ENCODE peak calls at places on chromosomes 12 and 14, in four cellular contexts. R is omental fat pad; L is mesothelial cell of epicardium; U is CD4-positive, alpha-beta T cell. B is an unnamed sample.

GRCh38 chr12:89319111-89319510 is 33.2 kb downstream of the DUSP6 start:
- DNase-seq in R (no peak), L (no peak), U (no peak), B (no peak)

GRCh38 chr12:53938276-53939140 is at the start of gene HOXC13:
- DNase-seq in R (no peak), L (peak), U (no peak), B (no peak)

GRCh38 chr12:4962539-4963486 is 53.1 kb downstream of the KCNA1 start:
- DNase-seq in R (no peak), L (no peak), U (no peak), B (no peak)

GRCh38 chr12:2395352-2395977 is 342.7 kb downstream of the CACNA1C start:
- DNase-seq in R (no peak), L (peak), U (no peak), B (peak)

GRCh38 chr12:84542289-84542688 is 370.3 kb downstream of the SLC6A15 start:
- DNase-seq in R (no peak), L (no peak), U (no peak), B (no peak)

GRCh38 chr14:60753264-60754126 is 18.9 kb downstream of the MNAT1 start:
- DNase-seq in R (no peak), L (no peak), U (peak), B (no peak)

GRCh38 chr12:106978035-106978800 is 8.7 kb downstream of the MTERF2 start:
- DNase-seq in R (no peak), L (no peak), U (no peak), B (peak)

GRCh38 chr12:114360485-114360884 is 45.5 kb downstream of the TBX5 start:
- DNase-seq in R (no peak), L (no peak), U (no peak), B (no peak)

GRCh38 chr12:48717252-48717695 is 767 bp upstream of the CCNT1 start:
- DNase-seq in R (no peak), L (no peak), U (no peak), B (no peak)

GRCh38 chr14:103516426-103517171 is 6.0 kb downstream of the CKB start:
- DNase-seq in R (no peak), L (no peak), U (no peak), B (no peak)

GRCh38 chr14:41285193-41285748 is 321.4 kb upstream of the LRFN5 start:
- DNase-seq in R (peak), L (peak), U (no peak), B (no peak)

GRCh38 chr14:101123639-101124525 is 220.4 kb upstream of the RTL1 start:
- DNase-seq in R (peak), L (peak), U (no peak), B (no peak)

GRCh38 chr12:57247041-57247440 is 3.9 kb downstream of the STAC3 start:
- DNase-seq in R (no peak), L (no peak), U (no peak), B (no peak)

GRCh38 chr14:89721991-89722390 is 232.5 kb downstream of the EFCAB11 start:
- DNase-seq in R (no peak), L (no peak), U (no peak), B (no peak)

GRCh38 chr14:79730911-79731310 is 480.4 kb downstream of the DIO2 start:
- DNase-seq in R (no peak), L (no peak), U (no peak), B (no peak)

GRCh38 chr12:72509893-72510292 is 237.7 kb downstream of the TRHDE start:
- DNase-seq in R (no peak), L (no peak), U (no peak), B (no peak)

GRCh38 chr14:70707138-70708038 is 65.7 kb downstream of the TTC9 start:
- DNase-seq in R (no peak), L (no peak), U (no peak), B (peak)

GRCh38 chr12:62910549-62911169 is 24.3 kb downstream of the PPM1H start:
- DNase-seq in R (no peak), L (no peak), U (no peak), B (no peak)

GRCh38 chr12:31965090-31965489 is 5.9 kb downstream of the RESF1 start:
- DNase-seq in R (no peak), L (no peak), U (no peak), B (no peak)

GRCh38 chr12:86914716-86915115 is 658.5 kb upstream of the MGAT4C start:
- DNase-seq in R (no peak), L (no peak), U (no peak), B (no peak)

GRCh38 chr12:109768901-109769670 is 55.5 kb downstream of the FAM222A start:
- DNase-seq in R (peak), L (no peak), U (no peak), B (no peak)

GRCh38 chr14:59464651-59465569 is at the start of gene GPR135:
- DNase-seq in R (peak), L (peak), U (peak), B (peak)

GRCh38 chr14:26963696-26964095 is 365.9 kb upstream of the NOVA1 start:
- DNase-seq in R (no peak), L (no peak), U (no peak), B (no peak)

GRCh38 chr12:7289743-7290142 is 14.1 kb upstream of the ACSM4 start:
- DNase-seq in R (no peak), L (no peak), U (no peak), B (no peak)

GRCh38 chr14:28763914-28764848 is 2.4 kb upstream of the FOXG1 start:
- DNase-seq in R (no peak), L (no peak), U (no peak), B (no peak)

GRCh38 chr14:74634964-74635363 is 22.9 kb upstream of the LTBP2 start:
- DNase-seq in R (no peak), L (no peak), U (no peak), B (no peak)

GRCh38 chr12:58918475-58918874 is 1.8 kb downstream of the LRIG3 start:
- DNase-seq in R (no peak), L (no peak), U (no peak), B (no peak)

GRCh38 chr14:61510736-61511557 is 184.4 kb upstream of the HIF1A start:
- DNase-seq in R (no peak), L (no peak), U (no peak), B (no peak)

GRCh38 chr12:45231515-45232145 is 15.7 kb downstream of the ANO6 start:
- DNase-seq in R (no peak), L (no peak), U (no peak), B (no peak)

GRCh38 chr12:51482808-51483532 is 58.3 kb downstream of the SLC4A8 start:
- DNase-seq in R (no peak), L (no peak), U (no peak), B (no peak)
- TF ChIP-seq CTCF in R (no peak), L (no peak), U (no peak), B (no peak)

GRCh38 chr12:108495823-108496579 is 19.1 kb upstream of the FICD start:
- DNase-seq in R (no peak), L (no peak), U (no peak), B (no peak)

GRCh38 chr12:108498136-108498535 is 16.9 kb upstream of the FICD start:
- DNase-seq in R (no peak), L (no peak), U (no peak), B (no peak)

GRCh38 chr12:108491256-108491655 is 23.8 kb upstream of the FICD start:
- DNase-seq in R (no peak), L (no peak), U (no peak), B (no peak)

GRCh38 chr12:108495054-108495453 is 20.0 kb upstream of the FICD start:
- DNase-seq in R (no peak), L (no peak), U (no peak), B (no peak)
- TF ChIP-seq CTCF in R (no peak), L (peak), U (no peak), B (peak)

GRCh38 chr14:22598099-22598895 is at the start of gene ABHD4:
- DNase-seq in R (peak), L (peak), U (peak), B (peak)
- TF ChIP-seq CTCF in R (no peak), L (no peak), U (no peak), B (no peak)

GRCh38 chr12:3496964-3497363 is 6.0 kb downstream of the PRMT8 start:
- DNase-seq in R (no peak), L (no peak), U (no peak), B (no peak)
- TF ChIP-seq CTCF in R (no peak), L (no peak), U (no peak), B (no peak)

GRCh38 chr14:20970983-20971704 is 15.9 kb downstream of the RNASE2 start:
- DNase-seq in R (peak), L (peak), U (peak), B (peak)
- TF ChIP-seq CTCF in R (peak), L (peak), U (peak), B (peak)

DNA sequence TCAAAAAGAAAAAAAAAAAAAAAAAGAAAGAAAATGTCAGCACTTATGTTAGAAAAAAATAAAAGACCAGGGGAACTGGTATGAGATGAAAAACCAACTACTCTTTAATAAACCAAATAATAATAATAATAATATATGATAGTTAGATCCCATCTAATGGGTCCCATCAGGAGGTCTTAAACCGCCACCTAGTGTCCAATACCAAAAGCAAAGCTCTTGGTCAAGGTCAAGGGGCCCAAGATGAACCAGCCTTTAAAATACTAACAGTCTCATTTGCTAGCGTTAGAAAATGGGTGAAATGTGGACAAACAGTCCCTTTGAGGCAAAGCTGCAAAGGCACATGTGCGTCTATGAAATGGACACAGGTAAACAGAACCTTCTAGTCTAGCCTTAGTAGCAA is 12.3 kb downstream of the BRAP start:
- DNase-seq in R (no peak), L (no peak), U (no peak), B (no peak)
- TF ChIP-seq CTCF in R (no peak), L (no peak), U (no peak), B (peak)

GRCh38 chr12:67302162-67302561 is 33.0 kb downstream of the CAND1 start:
- DNase-seq in R (no peak), L (no peak), U (no peak), B (no peak)
- TF ChIP-seq CTCF in R (no peak), L (no peak), U (no peak), B (no peak)

DNA sequence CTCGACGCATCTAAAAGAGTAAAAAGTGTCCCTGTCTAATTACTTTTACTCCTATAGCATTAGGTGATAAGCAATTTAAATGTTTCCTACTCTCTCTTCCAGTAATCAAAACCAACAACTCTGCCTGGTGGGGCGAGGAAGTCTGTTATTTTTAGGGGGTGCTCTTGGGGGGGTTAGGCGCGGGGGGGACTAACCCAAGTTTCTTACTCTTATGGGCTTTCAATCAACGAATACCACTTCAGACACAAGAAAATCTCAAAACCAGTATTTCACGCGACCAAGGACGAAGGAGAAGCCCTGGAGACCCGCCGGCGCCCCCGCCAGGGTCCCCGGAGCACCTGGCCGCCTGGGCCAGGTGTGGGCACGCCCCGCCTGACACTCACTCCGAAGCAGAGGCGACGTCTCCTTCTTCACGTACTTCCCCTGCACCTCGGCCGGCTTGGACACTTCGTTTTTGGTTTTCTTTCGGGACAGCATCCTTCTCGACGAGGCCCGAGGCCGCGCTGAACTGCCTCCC is 557 bp downstream of the SAV1 start:
- DNase-seq in R (no peak), L (no peak), U (peak), B (no peak)
- TF ChIP-seq CTCF in R (no peak), L (no peak), U (no peak), B (no peak)

GRCh38 chr12:12777056-12777455 is 8.4 kb upstream of the APOLD1 start:
- DNase-seq in R (no peak), L (no peak), U (no peak), B (no peak)
- TF ChIP-seq CTCF in R (no peak), L (no peak), U (no peak), B (no peak)

DNA sequence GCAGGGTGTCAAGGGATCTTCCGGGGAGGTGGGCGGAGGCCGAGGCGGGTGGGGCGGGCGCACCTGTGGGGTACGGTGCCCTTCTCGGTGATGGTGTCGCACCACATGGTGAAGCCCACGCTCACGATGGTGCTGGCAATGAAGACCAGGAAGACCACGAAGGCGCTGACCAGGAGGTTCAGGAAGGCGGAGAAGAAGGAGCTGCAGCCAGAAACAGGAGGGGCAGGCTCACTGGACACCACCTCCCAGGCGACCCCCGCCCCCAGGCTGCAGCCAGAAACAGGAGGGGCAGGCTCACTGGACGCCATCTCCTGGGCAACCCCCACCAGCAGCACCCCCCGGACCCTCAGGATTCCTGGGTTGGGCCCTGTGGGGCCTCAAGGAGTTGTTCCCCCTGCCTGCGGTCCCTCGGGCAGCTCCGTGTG is 7.6 kb downstream of the TMEM179 start:
- DNase-seq in R (no peak), L (no peak), U (no peak), B (peak)
- TF ChIP-seq CTCF in R (no peak), L (no peak), U (no peak), B (no peak)

B was measured in left lung.